ENCODE peak calls at places on chromosomes 2 and 18, in five cellular contexts. A, J, B, E and N are unnamed samples.

GRCh38 chr2:58973831-58974281 is 732.7 kb upstream of the FANCL start:
- DNase-seq in A (peak), J (no peak), B (no peak), E (peak), N (no peak)

GRCh38 chr2:167935803-167936110 is 311.6 kb downstream of the STK39 start:
- DNase-seq in A (no peak), J (no peak), B (no peak), E (no peak), N (no peak)

GRCh38 chr2:231685349-231686191 is 22.8 kb upstream of the PTMA start:
- DNase-seq in A (no peak), J (no peak), B (no peak), E (no peak), N (no peak)

GRCh38 chr2:208315081-208315788 is 49.2 kb downstream of the PIKFYVE start:
- DNase-seq in A (no peak), J (peak), B (no peak), E (no peak), N (no peak)

GRCh38 chr18:42477261-42477660 is 522.2 kb downstream of the PIK3C3 start:
- DNase-seq in A (no peak), J (no peak), B (no peak), E (no peak), N (no peak)

GRCh38 chr18:23849141-23849540 is 159.9 kb downstream of the LAMA3 start:
- DNase-seq in A (no peak), J (no peak), B (no peak), E (no peak), N (no peak)

GRCh38 chr2:23456881-23457760 is 72.1 kb downstream of the KLHL29 start:
- DNase-seq in A (no peak), J (peak), B (no peak), E (no peak), N (peak)

GRCh38 chr2:194455358-194455757 is 1201.7 kb upstream of the SLC39A10 start:
- DNase-seq in A (no peak), J (no peak), B (no peak), E (no peak), N (no peak)

GRCh38 chr18:36191286-36191685 is 4.0 kb downstream of the MOCOS start:
- DNase-seq in A (no peak), J (no peak), B (no peak), E (no peak), N (no peak)

GRCh38 chr2:182852090-182852489 is 14.3 kb downstream of the FRZB start:
- DNase-seq in A (no peak), J (no peak), B (no peak), E (no peak), N (no peak)

GRCh38 chr2:62042944-62043343 is 137.5 kb downstream of the COMMD1 start:
- DNase-seq in A (no peak), J (peak), B (no peak), E (peak), N (no peak)

GRCh38 chr18:2985628-2986027 is 27.3 kb downstream of the LPIN2 start:
- DNase-seq in A (no peak), J (peak), B (no peak), E (no peak), N (peak)

GRCh38 chr2:12262681-12263436 is 453.9 kb upstream of the TRIB2 start:
- DNase-seq in A (no peak), J (peak), B (no peak), E (no peak), N (peak)

GRCh38 chr2:108139521-108139920 is 100.2 kb upstream of the SULT1C3 start:
- DNase-seq in A (no peak), J (peak), B (peak), E (no peak), N (peak)

GRCh38 chr2:42424033-42424432 is 63.0 kb upstream of the COX7A2L start:
- DNase-seq in A (no peak), J (peak), B (no peak), E (no peak), N (no peak)

GRCh38 chr18:2002178-2002577 is 569.1 kb downstream of the METTL4 start:
- DNase-seq in A (no peak), J (no peak), B (peak), E (peak), N (no peak)

GRCh38 chr2:56892381-56892780 is 708.6 kb downstream of the CCDC85A start:
- DNase-seq in A (no peak), J (no peak), B (no peak), E (no peak), N (peak)

GRCh38 chr2:29239209-29239960 is 124.2 kb downstream of the CLIP4 start:
- DNase-seq in A (no peak), J (no peak), B (no peak), E (no peak), N (no peak)

GRCh38 chr2:119706196-119706595 is 27.2 kb downstream of the TMEM177 start:
- DNase-seq in A (no peak), J (no peak), B (no peak), E (no peak), N (no peak)

GRCh38 chr2:68368657-68369339 is 3.7 kb downstream of the PLEK start:
- DNase-seq in A (no peak), J (peak), B (peak), E (no peak), N (peak)

GRCh38 chr2:105081006-105081701 is 43.3 kb downstream of the MRPS9 start:
- DNase-seq in A (peak), J (peak), B (no peak), E (peak), N (no peak)

GRCh38 chr2:221848286-221848685 is 276.2 kb upstream of the EPHA4 start:
- DNase-seq in A (no peak), J (no peak), B (no peak), E (peak), N (no peak)

GRCh38 chr2:14418110-14418509 is 214.4 kb upstream of the LRATD1 start:
- DNase-seq in A (no peak), J (no peak), B (no peak), E (no peak), N (no peak)

GRCh38 chr2:96305979-96306308 is 598 bp upstream of the SNRNP200 start:
- DNase-seq in A (no peak), J (no peak), B (no peak), E (no peak), N (no peak)

GRCh38 chr2:169734172-169734847 is 678 bp downstream of the KLHL23 start:
- DNase-seq in A (no peak), J (no peak), B (peak), E (peak), N (peak)

GRCh38 chr2:46334389-46335345 is 37.5 kb downstream of the EPAS1 start:
- DNase-seq in A (no peak), J (peak), B (no peak), E (no peak), N (peak)

GRCh38 chr2:148533685-148534084 is 110.9 kb upstream of the EPC2 start:
- DNase-seq in A (no peak), J (no peak), B (no peak), E (no peak), N (no peak)

GRCh38 chr2:20356042-20356441 is 5.4 kb upstream of the PUM2 start:
- DNase-seq in A (no peak), J (peak), B (no peak), E (no peak), N (peak)

GRCh38 chr2:180057706-180058412 is 50.8 kb upstream of the CWC22 start:
- DNase-seq in A (no peak), J (no peak), B (peak), E (no peak), N (no peak)
- H4K8ac ChIP-seq in A (no peak), J (no peak), B (no peak), E (no peak), N (no peak)

GRCh38 chr2:238862701-238863100 is 14.8 kb downstream of the TWIST2 start:
- DNase-seq in A (no peak), J (no peak), B (no peak), E (no peak), N (no peak)
- H3K4me3 ChIP-seq in A (no peak), J (no peak), B (no peak), E (no peak), N (no peak)

GRCh38 chr2:37872192-37872545 is 52.9 kb upstream of the RMDN2 start:
- DNase-seq in A (no peak), J (no peak), B (no peak), E (no peak), N (no peak)

GRCh38 chr2:37869756-37870155 is 55.3 kb upstream of the RMDN2 start:
- DNase-seq in A (no peak), J (peak), B (no peak), E (peak), N (peak)

GRCh38 chr2:37871453-37872191 is 53.5 kb upstream of the RMDN2 start:
- DNase-seq in A (no peak), J (peak), B (no peak), E (peak), N (peak)

GRCh38 chr2:37869304-37869703 is 55.8 kb upstream of the RMDN2 start:
- DNase-seq in A (no peak), J (no peak), B (no peak), E (no peak), N (no peak)

GRCh38 chr2:37870829-37871228 is 54.3 kb upstream of the RMDN2 start:
- DNase-seq in A (no peak), J (peak), B (no peak), E (no peak), N (peak)
- H2AFZ ChIP-seq in A (no peak), J (no peak), B (no peak), E (no peak), N (no peak)

GRCh38 chr18:52370841-52371240 is 30.8 kb downstream of the DCC start:
- DNase-seq in A (no peak), J (no peak), B (no peak), E (no peak), N (no peak)
- H4K8ac ChIP-seq in A (no peak), J (no peak), B (no peak), E (no peak), N (no peak)

DNA sequence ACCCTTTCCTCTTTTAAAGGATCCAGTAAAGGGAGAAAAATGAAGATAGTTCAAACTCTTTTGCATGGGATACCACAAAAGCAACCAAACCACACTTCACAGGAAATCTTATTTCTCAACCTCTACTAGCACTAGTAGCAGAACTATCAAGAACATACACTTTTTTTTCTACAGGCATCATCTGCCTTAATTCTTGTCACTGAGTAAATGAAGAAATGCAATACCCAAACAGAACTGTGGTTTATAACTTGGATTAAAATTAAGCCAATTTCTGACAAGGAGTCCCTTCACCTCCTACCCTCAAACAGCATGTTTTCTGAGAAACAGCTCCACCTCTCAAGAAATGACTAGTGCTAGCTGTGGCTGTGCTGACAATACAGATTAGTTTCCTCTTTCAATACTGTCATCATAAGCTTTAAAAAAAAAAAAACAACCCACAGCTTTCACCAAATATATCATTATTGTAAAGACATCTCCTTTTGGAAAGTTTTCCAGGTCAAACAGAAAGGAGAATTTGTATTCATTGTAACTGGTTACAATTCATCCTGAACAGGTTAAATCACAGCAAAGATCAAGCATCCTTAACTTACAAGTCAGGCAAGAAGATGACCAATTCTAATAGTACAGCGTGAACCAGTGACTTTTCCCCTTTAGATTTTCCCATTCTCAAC is 44.4 kb downstream of the PTPN2 start:
- DNase-seq in A (no peak), J (no peak), B (no peak), E (no peak), N (peak)
- H3K4me3 ChIP-seq in A (no peak), J (no peak), B (no peak), E (no peak), N (no peak)

GRCh38 chr2:74887961-74888670 is 54.2 kb downstream of the HK2 start:
- DNase-seq in A (no peak), J (peak), B (no peak), E (no peak), N (peak)

GRCh38 chr2:74884866-74885265 is 50.9 kb downstream of the HK2 start:
- DNase-seq in A (no peak), J (no peak), B (no peak), E (no peak), N (no peak)

GRCh38 chr2:74887445-74887951 is 53.6 kb downstream of the HK2 start:
- DNase-seq in A (no peak), J (peak), B (no peak), E (peak), N (peak)

GRCh38 chr2:74886251-74886650 is 52.3 kb downstream of the HK2 start:
- DNase-seq in A (no peak), J (no peak), B (no peak), E (no peak), N (no peak)

DNA sequence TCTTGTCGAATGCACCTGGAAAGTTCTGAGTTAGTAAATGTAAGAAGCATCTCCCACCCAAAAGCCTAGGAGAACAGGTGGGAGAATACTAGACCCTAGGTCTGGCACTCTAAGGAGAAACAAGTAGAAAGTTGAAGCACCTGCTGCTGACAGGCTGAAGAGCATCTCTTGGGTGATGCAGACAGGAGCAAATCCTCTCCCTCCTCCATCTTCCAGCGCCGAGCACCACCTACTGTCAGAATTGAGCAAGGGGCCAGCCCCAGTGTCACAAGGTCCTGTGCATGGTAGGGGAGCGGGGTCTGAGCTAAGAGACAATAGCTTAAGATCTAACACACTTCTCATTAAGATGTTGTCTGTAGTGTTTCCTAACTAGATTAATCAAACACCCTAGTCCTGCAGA is 52.9 kb downstream of the HK2 start:
- DNase-seq in A (no peak), J (no peak), B (no peak), E (no peak), N (no peak)
- H2AFZ ChIP-seq in A (no peak), J (no peak), B (no peak), E (no peak), N (no peak)